ENCODE peak calls at places on chromosomes 6 and 20, in six cellular contexts. One of them, this sample, is unnamed.

GRCh38 chr6:73732845-73733675 is 37.1 kb downstream of the CD109 start:
- DNase-seq in GM12878: peak; percentile 31
- DNase-seq in HCT116: peak; percentile 49
- DNase-seq in K562: peak; percentile 77
- DNase-seq in SK-N-SH: peak; percentile 54
- DNase-seq in HepG2: peak; percentile 53
- DNase-seq in this sample: peak; percentile 50

GRCh38 chr6:14792118-14792955 is 453.5 kb upstream of the JARID2 start:
- DNase-seq in GM12878: no peak
- DNase-seq in HCT116: no peak
- DNase-seq in K562: no peak
- DNase-seq in SK-N-SH: no peak
- DNase-seq in HepG2: no peak
- DNase-seq in this sample: no peak

GRCh38 chr20:58192567-58192966 is 35.9 kb downstream of the ANKRD60 start:
- DNase-seq in GM12878: no peak
- DNase-seq in HCT116: no peak
- DNase-seq in K562: peak; percentile 30
- DNase-seq in SK-N-SH: peak; percentile 65
- DNase-seq in HepG2: no peak
- DNase-seq in this sample: no peak

GRCh38 chr20:50258790-50259483 is 68.3 kb downstream of the CEBPB start:
- DNase-seq in GM12878: no peak
- DNase-seq in HCT116: no peak
- DNase-seq in K562: no peak
- DNase-seq in SK-N-SH: no peak
- DNase-seq in HepG2: no peak
- DNase-seq in this sample: no peak

GRCh38 chr6:31794866-31795615 is 511 bp downstream of the VARS1 start:
- DNase-seq in GM12878: no peak
- DNase-seq in HCT116: no peak
- DNase-seq in K562: no peak
- DNase-seq in SK-N-SH: peak; percentile 80
- DNase-seq in HepG2: no peak
- DNase-seq in this sample: no peak

GRCh38 chr20:49210101-49210749 is 9.0 kb upstream of the DDX27 start:
- DNase-seq in GM12878: no peak
- DNase-seq in HCT116: no peak
- DNase-seq in K562: no peak
- DNase-seq in SK-N-SH: no peak
- DNase-seq in HepG2: no peak
- DNase-seq in this sample: no peak

GRCh38 chr20:24443436-24443835 is 26.0 kb upstream of the SYNDIG1 start:
- DNase-seq in GM12878: no peak
- DNase-seq in HCT116: no peak
- DNase-seq in K562: no peak
- DNase-seq in SK-N-SH: no peak
- DNase-seq in HepG2: no peak
- DNase-seq in this sample: peak; percentile 72

GRCh38 chr6:141105481-141105880 is 1027.2 kb upstream of the GJE1 start:
- DNase-seq in GM12878: no peak
- DNase-seq in HCT116: no peak
- DNase-seq in K562: no peak
- DNase-seq in SK-N-SH: no peak
- DNase-seq in HepG2: no peak
- DNase-seq in this sample: peak; percentile 61

GRCh38 chr6:34671801-34672656 is 24.5 kb downstream of the ILRUN start:
- DNase-seq in GM12878: peak; percentile 84
- DNase-seq in HCT116: no peak
- DNase-seq in K562: peak; percentile 89
- DNase-seq in SK-N-SH: no peak
- DNase-seq in HepG2: no peak
- DNase-seq in this sample: no peak

GRCh38 chr6:34809914-34810882 is 18.3 kb downstream of the BLTP3A start:
- DNase-seq in GM12878: no peak
- DNase-seq in HCT116: no peak
- DNase-seq in K562: no peak
- DNase-seq in SK-N-SH: no peak
- DNase-seq in HepG2: no peak
- DNase-seq in this sample: no peak

GRCh38 chr6:88263591-88263990 is 97.4 kb upstream of the CNR1 start:
- DNase-seq in GM12878: no peak
- DNase-seq in HCT116: no peak
- DNase-seq in K562: no peak
- DNase-seq in SK-N-SH: no peak
- DNase-seq in HepG2: no peak
- DNase-seq in this sample: no peak

GRCh38 chr20:53087034-53087777 is 115.0 kb downstream of the TSHZ2 start:
- DNase-seq in GM12878: no peak
- DNase-seq in HCT116: no peak
- DNase-seq in K562: no peak
- DNase-seq in SK-N-SH: no peak
- DNase-seq in HepG2: peak; percentile 46
- DNase-seq in this sample: no peak

GRCh38 chr20:4661191-4661590 is 60.5 kb upstream of the PRND start:
- DNase-seq in GM12878: no peak
- DNase-seq in HCT116: no peak
- DNase-seq in K562: peak; percentile 46
- DNase-seq in SK-N-SH: no peak
- DNase-seq in HepG2: no peak
- DNase-seq in this sample: no peak

GRCh38 chr20:8790442-8791074 is 278.3 kb upstream of the PLCB4 start:
- DNase-seq in GM12878: no peak
- DNase-seq in HCT116: peak; percentile 24
- DNase-seq in K562: peak; percentile 44
- DNase-seq in SK-N-SH: peak; percentile 50
- DNase-seq in HepG2: peak; percentile 61
- DNase-seq in this sample: peak; percentile 28

GRCh38 chr6:161443868-161444267 is 170.0 kb upstream of the AGPAT4 start:
- DNase-seq in GM12878: no peak
- DNase-seq in HCT116: no peak
- DNase-seq in K562: peak; percentile 42
- DNase-seq in SK-N-SH: no peak
- DNase-seq in HepG2: no peak
- DNase-seq in this sample: peak; percentile 68

GRCh38 chr20:8449120-8449519 is 317.1 kb downstream of the PLCB1 start:
- DNase-seq in GM12878: no peak
- DNase-seq in HCT116: no peak
- DNase-seq in K562: no peak
- DNase-seq in SK-N-SH: no peak
- DNase-seq in HepG2: no peak
- DNase-seq in this sample: no peak

GRCh38 chr6:82589509-82590206 is 226.0 kb downstream of the TPBG start:
- DNase-seq in GM12878: peak; percentile 60
- DNase-seq in HCT116: peak; percentile 70
- DNase-seq in K562: peak; percentile 8
- DNase-seq in SK-N-SH: peak; percentile 20
- DNase-seq in HepG2: peak; percentile 3
- DNase-seq in this sample: peak; percentile 30

GRCh38 chr6:130303436-130303835 is 62.4 kb upstream of the TMEM200A start:
- DNase-seq in GM12878: no peak
- DNase-seq in HCT116: no peak
- DNase-seq in K562: no peak
- DNase-seq in SK-N-SH: no peak
- DNase-seq in HepG2: no peak
- DNase-seq in this sample: no peak

GRCh38 chr20:9021216-9021615 is 47.7 kb upstream of the PLCB4 start:
- DNase-seq in GM12878: no peak
- DNase-seq in HCT116: no peak
- DNase-seq in K562: no peak
- DNase-seq in SK-N-SH: no peak
- DNase-seq in HepG2: no peak
- DNase-seq in this sample: no peak

GRCh38 chr20:47501117-47501482 is 587 bp upstream of the NCOA3 start:
- DNase-seq in GM12878: no peak
- DNase-seq in HCT116: no peak
- DNase-seq in K562: peak; percentile 9
- DNase-seq in SK-N-SH: no peak
- DNase-seq in HepG2: no peak
- DNase-seq in this sample: no peak

GRCh38 chr6:84466521-84466920 is 239.1 kb upstream of the CEP162 start:
- DNase-seq in GM12878: no peak
- DNase-seq in HCT116: peak; percentile 16
- DNase-seq in K562: peak; percentile 23
- DNase-seq in SK-N-SH: no peak
- DNase-seq in HepG2: no peak
- DNase-seq in this sample: no peak

GRCh38 chr6:113997106-113997505 is 26.2 kb upstream of the HDAC2 start:
- DNase-seq in GM12878: no peak
- DNase-seq in HCT116: peak; percentile 57
- DNase-seq in K562: no peak
- DNase-seq in SK-N-SH: no peak
- DNase-seq in HepG2: no peak
- DNase-seq in this sample: no peak

GRCh38 chr20:46060301-46060881 is 29.4 kb downstream of the NCOA5 start:
- DNase-seq in GM12878: peak; percentile 31
- DNase-seq in HCT116: no peak
- DNase-seq in K562: no peak
- DNase-seq in SK-N-SH: no peak
- DNase-seq in HepG2: no peak
- DNase-seq in this sample: no peak

GRCh38 chr6:68196645-68197044 is 438.4 kb upstream of the ADGRB3 start:
- DNase-seq in GM12878: no peak
- DNase-seq in HCT116: no peak
- DNase-seq in K562: peak; percentile 69
- DNase-seq in SK-N-SH: no peak
- DNase-seq in HepG2: peak; percentile 10
- DNase-seq in this sample: peak; percentile 6

GRCh38 chr20:44843863-44844262 is 33.5 kb upstream of the RIMS4 start:
- DNase-seq in GM12878: no peak
- DNase-seq in HCT116: no peak
- DNase-seq in K562: no peak
- DNase-seq in SK-N-SH: no peak
- DNase-seq in HepG2: no peak
- DNase-seq in this sample: no peak

GRCh38 chr20:9736373-9736772 is 102.5 kb downstream of the PAK5 start:
- DNase-seq in GM12878: no peak
- DNase-seq in HCT116: no peak
- DNase-seq in K562: no peak
- DNase-seq in SK-N-SH: no peak
- DNase-seq in HepG2: no peak
- DNase-seq in this sample: no peak

GRCh38 chr6:115613488-115613887 is 447.2 kb downstream of the FRK start:
- DNase-seq in GM12878: no peak
- DNase-seq in HCT116: no peak
- DNase-seq in K562: no peak
- DNase-seq in SK-N-SH: no peak
- DNase-seq in HepG2: no peak
- DNase-seq in this sample: no peak

GRCh38 chr6:38387994-38388393 is 251.7 kb downstream of the BTBD9 start:
- DNase-seq in GM12878: no peak
- DNase-seq in HCT116: no peak
- DNase-seq in K562: no peak
- DNase-seq in SK-N-SH: peak; percentile 38
- DNase-seq in HepG2: no peak
- DNase-seq in this sample: no peak

GRCh38 chr6:24910331-24910849 is 25.4 kb downstream of the RIPOR2 start:
- DNase-seq in GM12878: no peak
- DNase-seq in HCT116: no peak
- DNase-seq in K562: no peak
- DNase-seq in SK-N-SH: peak; percentile 62
- DNase-seq in HepG2: no peak
- DNase-seq in this sample: no peak

DNA sequence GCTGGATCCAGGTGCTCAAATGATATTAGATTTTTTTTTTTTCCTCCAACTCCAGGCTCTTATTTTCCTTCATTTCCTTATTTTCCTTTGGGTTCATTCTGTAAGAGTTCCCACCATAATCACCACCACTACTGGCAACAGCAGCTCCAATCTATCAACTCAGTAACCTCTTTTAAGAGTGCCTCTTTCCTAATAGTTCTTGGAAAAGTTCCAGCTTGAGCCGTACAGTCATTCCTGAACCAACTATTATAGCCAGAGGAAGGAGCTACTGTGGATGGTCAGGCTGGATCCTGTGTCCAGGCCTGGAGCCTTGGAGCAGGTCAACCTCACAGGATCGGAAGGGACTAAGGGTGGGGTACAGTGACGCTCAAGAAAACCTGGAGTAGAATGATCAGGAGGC is 4.2 kb upstream of the ANGPT4 start:
- DNase-seq in GM12878: no peak
- DNase-seq in HCT116: no peak
- DNase-seq in K562: no peak
- DNase-seq in SK-N-SH: no peak
- DNase-seq in HepG2: no peak
- DNase-seq in this sample: no peak
- TF ChIP-seq YY1 in GM12878: no peak
- TF ChIP-seq YY1 in HCT116: no peak
- TF ChIP-seq YY1 in K562: no peak
- TF ChIP-seq YY1 in SK-N-SH: no peak
- TF ChIP-seq YY1 in HepG2: no peak
- TF ChIP-seq YY1 in this sample: no peak

GRCh38 chr20:32522525-32522774 is 62.7 kb downstream of the NOL4L start:
- DNase-seq in GM12878: no peak
- DNase-seq in HCT116: no peak
- DNase-seq in K562: no peak
- DNase-seq in SK-N-SH: peak; percentile 73
- DNase-seq in HepG2: no peak
- DNase-seq in this sample: no peak

GRCh38 chr20:32521780-32522524 is 63.2 kb downstream of the NOL4L start:
- DNase-seq in GM12878: no peak
- DNase-seq in HCT116: peak; percentile 15
- DNase-seq in K562: peak; percentile 80
- DNase-seq in SK-N-SH: peak; percentile 85
- DNase-seq in HepG2: peak; percentile 72
- DNase-seq in this sample: peak; percentile 65

GRCh38 chr20:32522775-32523612 is 62.1 kb downstream of the NOL4L start:
- DNase-seq in GM12878: no peak
- DNase-seq in HCT116: no peak
- DNase-seq in K562: no peak
- DNase-seq in SK-N-SH: peak; percentile 31
- DNase-seq in HepG2: peak; percentile 89
- DNase-seq in this sample: no peak

GRCh38 chr20:32524871-32525501 is 60.1 kb downstream of the NOL4L start:
- DNase-seq in GM12878: no peak
- DNase-seq in HCT116: no peak
- DNase-seq in K562: no peak
- DNase-seq in SK-N-SH: peak; percentile 73
- DNase-seq in HepG2: no peak
- DNase-seq in this sample: no peak

GRCh38 chr20:32523613-32524218 is 61.4 kb downstream of the NOL4L start:
- DNase-seq in GM12878: no peak
- DNase-seq in HCT116: no peak
- DNase-seq in K562: no peak
- DNase-seq in SK-N-SH: peak; percentile 19
- DNase-seq in HepG2: no peak
- DNase-seq in this sample: no peak
- H3K9me3 ChIP-seq in GM12878: no peaks in the 10 kb centered on the region
- H3K9me3 ChIP-seq in HCT116: no peaks in the 10 kb centered on the region
- H3K9me3 ChIP-seq in K562: no peaks in the 10 kb centered on the region
- H3K9me3 ChIP-seq in SK-N-SH: no peaks in the 10 kb centered on the region
- H3K9me3 ChIP-seq in HepG2: no peaks in the 10 kb centered on the region
- H3K9me3 ChIP-seq in this sample: no peaks in the 10 kb centered on the region

GRCh38 chr6:47789553-47789952 is 7.7 kb downstream of the OPN5 start:
- DNase-seq in GM12878: no peak
- DNase-seq in HCT116: no peak
- DNase-seq in K562: no peak
- DNase-seq in SK-N-SH: no peak
- DNase-seq in HepG2: no peak
- DNase-seq in this sample: peak; percentile 23
- H3K27me3 ChIP-seq in GM12878: no peaks in the 10 kb centered on the region
- H3K27me3 ChIP-seq in HCT116: no peaks in the 10 kb centered on the region
- H3K27me3 ChIP-seq in K562: no peaks in the 10 kb centered on the region
- H3K27me3 ChIP-seq in SK-N-SH: peaks cover 33% of the 10 kb centered on the region
- H3K27me3 ChIP-seq in HepG2: no peaks in the 10 kb centered on the region
- H3K27me3 ChIP-seq in this sample: peaks cover 16% of the 10 kb centered on the region

GRCh38 chr6:21664263-21665081 is 70.9 kb downstream of the SOX4 start:
- DNase-seq in GM12878: no peak
- DNase-seq in HCT116: no peak
- DNase-seq in K562: no peak
- DNase-seq in SK-N-SH: no peak
- DNase-seq in HepG2: no peak
- DNase-seq in this sample: no peak
- TF ChIP-seq YY1 in GM12878: no peak
- TF ChIP-seq YY1 in HCT116: no peak
- TF ChIP-seq YY1 in K562: no peak
- TF ChIP-seq YY1 in SK-N-SH: no peak
- TF ChIP-seq YY1 in HepG2: no peak
- TF ChIP-seq YY1 in this sample: no peak

This sample was measured in NT2/D1.